ENCODE peak calls at places on chromosomes 1 and 21, in five cellular contexts. V is pancreas; D is Karpas-422; Q is neural progenitor cell; O is CD4-positive, alpha-beta memory T cell. B is an unnamed sample.

GRCh38 chr1:77313491-77313890 is 31.7 kb downstream of the AK5 start:
- DNase-seq in V (no peak), D (peak; percentile 72), Q (peak; percentile 56), O (peak; percentile 25), B (no peak)

GRCh38 chr1:57770772-57771171 is 346.9 kb upstream of the DAB1 start:
- DNase-seq in V (no peak), D (peak; percentile 76), Q (peak; percentile 41), O (no peak), B (no peak)

GRCh38 chr1:160085686-160086089 is 4.3 kb downstream of the KCNJ9 start:
- DNase-seq in V (peak; percentile 58), D (peak; percentile 94), Q (peak; percentile 92), O (peak; percentile 67), B (peak; percentile 67)

GRCh38 chr1:169047074-169047473 is 59.4 kb upstream of the ATP1B1 start:
- DNase-seq in V (no peak), D (no peak), Q (no peak), O (no peak), B (no peak)

GRCh38 chr1:21066365-21067012 is 110.2 kb downstream of the EIF4G3 start:
- DNase-seq in V (no peak), D (no peak), Q (no peak), O (no peak), B (no peak)

GRCh38 chr1:235246022-235246948 is 81.7 kb downstream of the ARID4B start:
- DNase-seq in V (no peak), D (no peak), Q (no peak), O (no peak), B (no peak)

GRCh38 chr1:3417954-3418353 is 36.5 kb upstream of the ARHGEF16 start:
- DNase-seq in V (no peak), D (no peak), Q (no peak), O (no peak), B (no peak)

GRCh38 chr1:190436615-190437014 is 41.0 kb downstream of the BRINP3 start:
- DNase-seq in V (no peak), D (peak; percentile 57), Q (no peak), O (no peak), B (no peak)

GRCh38 chr1:62962794-62963776 is 179.2 kb downstream of the ATG4C start:
- DNase-seq in V (peak; percentile 10), D (peak; percentile 78), Q (peak; percentile 84), O (no peak), B (no peak)

GRCh38 chr21:44293551-44294231 is 6.2 kb upstream of the PFKL start:
- DNase-seq in V (no peak), D (no peak), Q (no peak), O (peak; percentile 55), B (no peak)

GRCh38 chr1:100539836-100540536 is 2.0 kb downstream of the GPR88 start:
- DNase-seq in V (no peak), D (no peak), Q (peak; percentile 67), O (no peak), B (no peak)

GRCh38 chr1:229058111-229058551 is 212.8 kb upstream of the RAB4A start:
- DNase-seq in V (no peak), D (no peak), Q (no peak), O (peak; percentile 71), B (peak; percentile 19)

GRCh38 chr1:239112092-239112491 is 274.3 kb upstream of the CHRM3 start:
- DNase-seq in V (no peak), D (no peak), Q (no peak), O (no peak), B (no peak)

GRCh38 chr1:213326666-213327317 is 275.8 kb downstream of the RPS6KC1 start:
- DNase-seq in V (no peak), D (no peak), Q (no peak), O (no peak), B (no peak)

GRCh38 chr1:26529655-26530539 is at the start of gene RPS6KA1:
- DNase-seq in V (peak; percentile 56), D (peak; percentile 84), Q (peak; percentile 95), O (peak; percentile 54), B (peak; percentile 46)

GRCh38 chr1:111895017-111895416 is 94.5 kb downstream of the KCND3 start:
- DNase-seq in V (no peak), D (no peak), Q (no peak), O (no peak), B (no peak)

GRCh38 chr1:27934818-27935549 is at the start of gene SMPDL3B:
- DNase-seq in V (peak; percentile 66), D (no peak), Q (peak; percentile 76), O (no peak), B (no peak)

GRCh38 chr1:201749059-201749458 is 79.9 kb upstream of the IPO9 start:
- DNase-seq in V (no peak), D (no peak), Q (no peak), O (no peak), B (no peak)

GRCh38 chr1:184866991-184867788 is 107.1 kb downstream of the NIBAN1 start:
- DNase-seq in V (no peak), D (no peak), Q (no peak), O (peak; percentile 76), B (no peak)

GRCh38 chr1:42844592-42845140 is 1.7 kb upstream of the ZNF691 start:
- DNase-seq in V (no peak), D (no peak), Q (no peak), O (no peak), B (no peak)

GRCh38 chr21:34553199-34553952 is 41.4 kb upstream of the KCNE1 start:
- DNase-seq in V (no peak), D (no peak), Q (peak; percentile 51), O (no peak), B (no peak)

GRCh38 chr21:44455524-44456206 is 355 bp downstream of the LRRC3 start:
- DNase-seq in V (peak; percentile 41), D (no peak), Q (peak; percentile 67), O (no peak), B (no peak)

GRCh38 chr1:183110466-183110865 is 75.6 kb upstream of the LAMC2 start:
- DNase-seq in V (no peak), D (peak; percentile 24), Q (peak; percentile 53), O (no peak), B (no peak)

GRCh38 chr1:239955431-239955830 is 136.3 kb upstream of the FMN2 start:
- DNase-seq in V (no peak), D (no peak), Q (no peak), O (no peak), B (no peak)

GRCh38 chr1:218917646-218918045 is 256.0 kb upstream of the LYPLAL1 start:
- DNase-seq in V (no peak), D (no peak), Q (no peak), O (no peak), B (no peak)

GRCh38 chr1:68594851-68595250 is 98.0 kb upstream of the DEPDC1 start:
- DNase-seq in V (no peak), D (no peak), Q (no peak), O (no peak), B (no peak)

GRCh38 chr1:12078575-12078937 is 15.5 kb downstream of the TNFRSF8 start:
- DNase-seq in V (no peak), D (no peak), Q (no peak), O (no peak), B (no peak)

GRCh38 chr1:41404308-41404755 is 43.1 kb downstream of the FOXO6 start:
- DNase-seq in V (no peak), D (peak; percentile 52), Q (peak; percentile 54), O (peak; percentile 15), B (no peak)

GRCh38 chr1:158068918-158069317 is 75.5 kb downstream of the KIRREL1 start:
- DNase-seq in V (no peak), D (no peak), Q (no peak), O (no peak), B (no peak)

GRCh38 chr1:39690225-39690624 is 1.0 kb downstream of the HPCAL4 start:
- DNase-seq in V (no peak), D (no peak), Q (no peak), O (no peak), B (no peak)

GRCh38 chr1:156676820-156677615 is at the start of gene NES:
- DNase-seq in V (no peak), D (no peak), Q (peak; percentile 95), O (no peak), B (no peak)

GRCh38 chr1:184890539-184890973 is 83.8 kb downstream of the NIBAN1 start:
- DNase-seq in V (peak; percentile 44), D (no peak), Q (no peak), O (peak; percentile 83), B (no peak)

GRCh38 chr1:3038571-3039181 is 17.4 kb downstream of the ACTRT2 start:
- DNase-seq in V (no peak), D (no peak), Q (no peak), O (no peak), B (no peak)

GRCh38 chr1:58883037-58883887 is 99.4 kb upstream of the JUN start:
- DNase-seq in V (peak; percentile 58), D (no peak), Q (no peak), O (no peak), B (no peak)

DNA sequence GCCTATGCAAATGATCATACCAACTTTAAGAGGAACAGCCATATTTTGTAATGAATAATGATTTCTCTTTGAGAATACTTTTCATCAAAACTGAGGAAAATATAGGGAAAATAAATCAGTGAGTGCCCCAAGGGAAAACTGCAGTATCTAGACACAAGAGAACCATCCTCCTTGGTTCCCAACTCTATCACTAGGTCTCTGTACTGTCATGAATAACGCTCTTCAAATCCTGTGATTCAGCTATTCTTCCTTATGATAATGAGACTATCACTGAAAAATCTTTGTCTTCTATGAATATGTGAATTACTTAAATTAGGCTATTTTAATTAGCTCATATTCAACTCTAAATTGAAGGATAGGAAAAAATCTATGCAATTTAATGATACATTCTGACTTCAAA is 2.3 kb downstream of the OR2L5 start:
- DNase-seq in V (no peak), D (no peak), Q (no peak), O (no peak), B (no peak)
- H3K9me3 ChIP-seq in V (no peaks in the 10 kb centered on the region), D (peaks cover 6% of the 10 kb centered on the region), Q (peaks cover 43% of the 10 kb centered on the region), O (no peaks in the 10 kb centered on the region), B (no peaks in the 10 kb centered on the region)

DNA sequence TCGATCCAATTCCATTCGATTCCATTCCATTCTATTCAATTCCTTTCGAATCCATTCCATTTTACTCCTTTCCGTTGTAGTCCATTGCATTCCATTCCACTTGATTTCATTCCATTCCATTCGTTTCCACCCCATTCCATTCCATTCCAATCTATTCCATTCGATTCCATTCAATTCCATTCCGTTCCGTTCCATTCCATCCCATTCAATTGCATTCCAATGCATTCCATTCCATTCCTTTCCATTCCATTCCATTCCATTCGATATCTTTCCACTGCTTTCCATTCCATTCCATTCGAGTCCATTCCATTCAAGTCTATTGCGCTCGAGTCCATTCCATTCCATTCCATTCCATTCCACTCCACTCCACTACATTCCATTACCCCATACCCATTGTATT is 2568.7 kb upstream of the TPTE start:
- DNase-seq in V (no peak), D (no peak), Q (no peak), O (no peak), B (no peak)
- H3K9me3 ChIP-seq in V (peaks cover 26% of the 10 kb centered on the region), D (peaks cover 98% of the 10 kb centered on the region), Q (peaks cover 93% of the 10 kb centered on the region), O (peaks cover 28% of the 10 kb centered on the region), B (peaks cover 65% of the 10 kb centered on the region)

GRCh38 chr1:230857077-230857476 is 11.2 kb downstream of the C1orf198 start:
- DNase-seq in V (no peak), D (no peak), Q (no peak), O (no peak), B (no peak)
- H3K9me3 ChIP-seq in V (no peaks in the 10 kb centered on the region), D (no peaks in the 10 kb centered on the region), Q (no peaks in the 10 kb centered on the region), O (no peaks in the 10 kb centered on the region), B (no peaks in the 10 kb centered on the region)

DNA sequence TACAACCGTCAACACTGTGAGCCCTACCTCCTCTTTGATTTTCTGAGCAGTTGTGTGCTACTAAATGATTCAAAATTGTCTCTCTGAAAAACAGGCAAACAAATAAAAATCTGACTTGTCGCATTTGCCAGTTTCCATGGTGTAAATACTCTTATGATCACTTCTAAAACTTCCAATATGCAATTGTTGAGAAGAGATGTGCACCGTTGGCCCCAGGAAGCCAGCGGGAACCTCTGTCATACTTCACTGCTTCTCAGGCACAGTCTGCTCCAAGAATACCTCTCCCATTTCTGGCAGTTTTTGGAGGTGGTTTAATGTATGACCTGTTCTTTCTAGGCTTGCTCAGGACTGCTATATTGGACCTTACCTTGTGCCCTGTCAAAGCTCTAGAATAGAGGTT is 196.0 kb upstream of the NCAM2 start:
- DNase-seq in V (no peak), D (no peak), Q (no peak), O (no peak), B (no peak)
- H3K9me3 ChIP-seq in V (no peaks in the 10 kb centered on the region), D (no peaks in the 10 kb centered on the region), Q (no peaks in the 10 kb centered on the region), O (peaks cover 4% of the 10 kb centered on the region), B (no peaks in the 10 kb centered on the region)